ENCODE peak calls at places on chromosomes 2 and 18, in six cellular contexts. F, K, N, W, A and M are unnamed samples.

GRCh38 chr2:171244466-171244969 is 83.8 kb upstream of the TLK1 start:
- DNase-seq in W (peak; percentile 53), A (no peak), F (peak; percentile 8), K (peak; percentile 88), N (no peak), M (no peak)

GRCh38 chr2:224287533-224287932 is 114.4 kb downstream of the FAM124B start:
- DNase-seq in W (no peak), N (no peak), K (no peak), A (no peak), F (no peak), M (no peak)

GRCh38 chr2:228136027-228136426 is 45.5 kb downstream of the SPHKAP start:
- DNase-seq in W (no peak), F (no peak), K (no peak), N (no peak), A (no peak), M (no peak)

GRCh38 chr2:110101280-110101844 is 14.3 kb downstream of the MALL start:
- DNase-seq in K (peak; percentile 99), F (peak; percentile 86), W (peak; percentile 100), A (peak; percentile 98), N (no peak), M (peak; percentile 45)

GRCh38 chr2:184530239-184530638 is 68.1 kb upstream of the ZNF804A start:
- DNase-seq in A (no peak), K (no peak), N (no peak), F (no peak), W (no peak), M (no peak)

GRCh38 chr2:127143851-127144782 is 37.2 kb upstream of the BIN1 start:
- DNase-seq in N (no peak), W (no peak), A (no peak), K (peak; percentile 82), F (no peak), M (no peak)

GRCh38 chr2:37011126-37011525 is 44.8 kb upstream of the STRN start:
- DNase-seq in N (no peak), A (no peak), F (no peak), K (no peak), W (no peak), M (no peak)

GRCh38 chr2:22355816-22356433 is 1029.1 kb upstream of the KLHL29 start:
- DNase-seq in N (no peak), W (peak; percentile 16), F (peak; percentile 60), K (peak; percentile 13), A (peak; percentile 46), M (peak; percentile 47)

GRCh38 chr18:36702398-36703010 is 126.3 kb downstream of the TPGS2 start:
- DNase-seq in F (no peak), N (no peak), W (no peak), K (peak; percentile 66), A (no peak), M (no peak)

GRCh38 chr2:151337643-151338042 is 19.7 kb upstream of the TNFAIP6 start:
- DNase-seq in W (peak; percentile 62), N (no peak), K (peak; percentile 83), A (no peak), F (no peak), M (no peak)

GRCh38 chr2:12824304-12824761 is 107.6 kb downstream of the TRIB2 start:
- DNase-seq in A (peak; percentile 31), N (no peak), W (peak; percentile 76), F (peak; percentile 18), K (peak; percentile 51), M (no peak)

GRCh38 chr2:220000080-220000479 is 372.6 kb downstream of the SLC4A3 start:
- DNase-seq in F (no peak), N (no peak), K (no peak), A (no peak), W (peak; percentile 40), M (no peak)

GRCh38 chr18:22710628-22711380 is 222.3 kb upstream of the RBBP8 start:
- DNase-seq in K (peak; percentile 59), F (peak; percentile 74), W (peak; percentile 71), A (peak; percentile 33), N (no peak), M (peak; percentile 43)

GRCh38 chr2:147998203-147998602 is 22.3 kb downstream of the ORC4 start:
- DNase-seq in F (no peak), N (no peak), W (no peak), A (no peak), K (no peak), M (no peak)

GRCh38 chr2:85327757-85328617 is at the start of gene TGOLN2:
- DNase-seq in K (peak; percentile 98), A (peak; percentile 95), F (peak; percentile 98), W (peak; percentile 92), N (peak; percentile 91), M (peak; percentile 94)

GRCh38 chr18:79982736-79983135 is 5.6 kb downstream of the TXNL4A start:
- DNase-seq in F (no peak), A (no peak), K (peak; percentile 31), N (no peak), W (peak; percentile 47), M (no peak)

GRCh38 chr18:35634376-35634775 is 52.8 kb downstream of the GALNT1 start:
- DNase-seq in K (no peak), W (no peak), N (no peak), F (peak; percentile 23), A (no peak), M (no peak)

GRCh38 chr2:111671426-111672150 is 212.4 kb downstream of the ANAPC1 start:
- DNase-seq in F (no peak), W (peak; percentile 70), K (peak; percentile 52), N (no peak), A (peak; percentile 28), M (no peak)

GRCh38 chr2:133818661-133819060 is 250.4 kb upstream of the NCKAP5 start:
- DNase-seq in A (no peak), W (no peak), F (no peak), N (no peak), K (no peak), M (no peak)
- H3K9me3 ChIP-seq in A (no peaks in the 10 kb centered on the region), W (no peaks in the 10 kb centered on the region), F (no peaks in the 10 kb centered on the region), N (no peaks in the 10 kb centered on the region), K (no peaks in the 10 kb centered on the region), M (no peaks in the 10 kb centered on the region)

GRCh38 chr18:7111134-7111533 is 6.5 kb downstream of the LAMA1 start:
- DNase-seq in W (no peak), A (no peak), N (no peak), K (no peak), F (no peak), M (no peak)
- H3K4me3 ChIP-seq in W (no peak overlapping the region), A (no peak overlapping the region), N (no peak overlapping the region), K (no peak overlapping the region), F (no peak overlapping the region), M (no peak overlapping the region)

DNA sequence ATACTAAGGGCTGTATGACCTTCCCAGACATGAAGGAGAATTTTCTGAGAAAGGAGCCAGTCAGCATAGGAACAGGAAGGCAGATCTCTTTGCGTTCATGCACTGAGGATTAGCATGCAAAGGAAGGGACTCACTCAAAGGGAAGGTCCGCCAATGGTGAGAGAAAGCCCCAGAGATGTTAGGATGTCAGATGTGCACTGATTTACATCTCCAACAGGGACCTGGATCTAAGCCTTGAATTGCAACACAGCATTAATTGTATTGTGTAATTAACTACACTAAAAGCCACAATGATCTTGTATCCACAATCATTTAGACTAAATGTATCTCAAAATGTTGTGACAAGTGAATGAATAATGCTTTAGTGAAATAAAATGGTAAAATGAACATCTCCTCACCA is 4.1 kb downstream of the SERPINB5 start:
- DNase-seq in A (no peak), F (no peak), W (no peak), N (no peak), K (no peak), M (no peak)
- H3K4me1 ChIP-seq in A (no peaks in the 10 kb centered on the region), F (no peaks in the 10 kb centered on the region), W (no peaks in the 10 kb centered on the region), N (no peaks in the 10 kb centered on the region), K (peaks cover 7% of the 10 kb centered on the region), M (no peaks in the 10 kb centered on the region)

GRCh38 chr2:16326736-16327300 is 338.8 kb downstream of the CYRIA start:
- DNase-seq in K (no peak), A (no peak), N (no peak), W (no peak), F (no peak), M (no peak)
- H3K9me3 ChIP-seq in K (no peaks in the 10 kb centered on the region), A (no peaks in the 10 kb centered on the region), N (no peaks in the 10 kb centered on the region), W (no peaks in the 10 kb centered on the region), F (no peaks in the 10 kb centered on the region), M (no peaks in the 10 kb centered on the region)

DNA sequence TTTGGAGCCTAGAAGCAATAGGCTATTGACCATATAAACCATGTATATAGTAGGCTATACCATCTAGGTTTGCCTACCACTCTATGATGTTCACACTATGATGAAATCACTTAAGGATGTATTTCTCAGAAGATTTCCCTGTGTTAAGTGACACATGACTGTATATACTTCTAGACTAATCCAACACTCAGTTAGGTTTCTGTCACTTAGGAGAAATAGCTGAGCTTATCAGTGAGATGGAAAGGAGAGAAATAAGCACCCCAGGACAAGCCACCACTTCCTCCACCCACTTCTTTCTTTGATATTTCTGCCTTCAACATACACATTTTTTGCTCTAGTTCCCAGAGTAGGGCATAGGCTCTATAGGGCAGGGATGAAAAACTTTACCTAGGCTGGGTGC is 7.8 kb downstream of the PECR start:
- DNase-seq in W (no peak), A (no peak), K (no peak), F (no peak), N (no peak), M (no peak)
- H3K4me3 ChIP-seq in W (no peak overlapping the region), A (no peak overlapping the region), K (no peak overlapping the region), F (no peak overlapping the region), N (no peak overlapping the region), M (no peak overlapping the region)

DNA sequence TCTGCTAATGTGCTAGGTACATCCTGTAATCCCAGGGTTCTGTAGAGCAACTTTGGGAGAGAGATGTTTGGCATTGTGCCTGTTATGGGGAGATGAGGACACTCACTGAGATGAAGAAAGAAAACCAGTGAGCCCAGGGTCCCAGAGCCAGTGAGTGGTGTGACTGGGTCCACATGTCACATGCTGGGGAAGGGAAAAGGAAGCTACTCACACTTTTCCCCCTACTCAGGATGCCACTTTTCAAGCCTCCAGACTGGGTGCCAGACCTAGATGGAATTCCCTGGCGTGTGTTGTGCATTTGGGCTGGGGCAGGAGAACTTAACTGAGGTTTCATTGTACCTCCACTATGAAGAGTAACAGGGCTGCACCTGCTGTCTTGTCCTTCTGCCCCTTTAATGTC is 10.0 kb downstream of the INSIG2 start:
- DNase-seq in W (no peak), A (no peak), N (no peak), K (no peak), F (no peak), M (no peak)
- H3K4me1 ChIP-seq in W (peaks cover 17% of the 10 kb centered on the region), A (no peaks in the 10 kb centered on the region), N (no peaks in the 10 kb centered on the region), K (peaks cover 8% of the 10 kb centered on the region), F (no peaks in the 10 kb centered on the region), M (no peaks in the 10 kb centered on the region)

DNA sequence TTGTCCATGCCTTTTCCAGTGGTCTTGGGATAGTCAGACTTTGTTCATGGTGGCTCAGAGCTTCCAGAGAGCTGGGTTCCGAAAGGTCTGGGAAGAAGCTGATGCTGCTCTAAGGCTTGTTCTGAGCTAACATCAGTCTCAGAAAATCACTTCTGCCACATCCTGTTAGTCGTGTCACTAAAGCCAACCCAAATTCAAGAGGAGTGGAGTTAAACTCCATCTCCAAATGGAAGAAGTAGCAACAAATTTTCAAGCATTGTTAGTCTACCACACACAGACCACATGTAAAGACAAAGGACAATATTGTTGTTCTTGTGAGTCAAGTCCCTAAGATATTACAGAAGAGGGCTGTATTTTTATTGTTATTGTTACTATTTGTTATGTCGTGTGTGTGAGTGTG is 77.8 kb downstream of the PID1 start:
- DNase-seq in W (no peak), A (no peak), K (no peak), F (no peak), N (no peak), M (no peak)
- H3K9me3 ChIP-seq in W (no peaks in the 10 kb centered on the region), A (peaks cover 1% of the 10 kb centered on the region), K (no peaks in the 10 kb centered on the region), F (no peaks in the 10 kb centered on the region), N (no peaks in the 10 kb centered on the region), M (no peaks in the 10 kb centered on the region)